ENCODE peak calls at places on chromosomes 5 and 9, in seven cellular contexts. One of them, this sample, is unnamed.

GRCh38 chr9:75149841-75150241 is 61.5 kb downstream of the OSTF1 start:
- DNase-seq in esophagus squamous epithelium: no peak
- DNase-seq in fibroblast of lung: no peak
- DNase-seq in body of pancreas: no peak
- DNase-seq in thyroid gland: no peak
- DNase-seq in neural progenitor cell: no peak
- DNase-seq in cardiac muscle cell: no peak
- DNase-seq in this sample: no peak

GRCh38 chr9:37574241-37574721 is 1.9 kb downstream of the FBXO10 start:
- DNase-seq in esophagus squamous epithelium: no peak
- DNase-seq in fibroblast of lung: peak; percentile 74
- DNase-seq in body of pancreas: no peak
- DNase-seq in thyroid gland: no peak
- DNase-seq in neural progenitor cell: peak; percentile 76
- DNase-seq in cardiac muscle cell: peak; percentile 78
- DNase-seq in this sample: no peak

GRCh38 chr9:87226896-87227295 is 270.8 kb upstream of the DAPK1 start:
- DNase-seq in esophagus squamous epithelium: no peak
- DNase-seq in fibroblast of lung: peak; percentile 16
- DNase-seq in body of pancreas: no peak
- DNase-seq in thyroid gland: no peak
- DNase-seq in neural progenitor cell: no peak
- DNase-seq in cardiac muscle cell: peak; percentile 74
- DNase-seq in this sample: no peak

GRCh38 chr5:110112355-110112754 is 422.6 kb downstream of the MAN2A1 start:
- DNase-seq in esophagus squamous epithelium: no peak
- DNase-seq in fibroblast of lung: no peak
- DNase-seq in body of pancreas: no peak
- DNase-seq in thyroid gland: no peak
- DNase-seq in neural progenitor cell: no peak
- DNase-seq in cardiac muscle cell: no peak
- DNase-seq in this sample: no peak

GRCh38 chr5:160021818-160022446 is 13.0 kb downstream of the TTC1 start:
- DNase-seq in esophagus squamous epithelium: no peak
- DNase-seq in fibroblast of lung: peak; percentile 80
- DNase-seq in body of pancreas: peak; percentile 50
- DNase-seq in thyroid gland: peak; percentile 42
- DNase-seq in neural progenitor cell: peak; percentile 70
- DNase-seq in cardiac muscle cell: peak; percentile 79
- DNase-seq in this sample: peak; percentile 56

GRCh38 chr9:136467766-136468165 is 15.1 kb downstream of the SEC16A start:
- DNase-seq in esophagus squamous epithelium: no peak
- DNase-seq in fibroblast of lung: no peak
- DNase-seq in body of pancreas: no peak
- DNase-seq in thyroid gland: no peak
- DNase-seq in neural progenitor cell: no peak
- DNase-seq in cardiac muscle cell: no peak
- DNase-seq in this sample: no peak

GRCh38 chr9:14270358-14271077 is 43.4 kb downstream of the NFIB start:
- DNase-seq in esophagus squamous epithelium: no peak
- DNase-seq in fibroblast of lung: peak; percentile 57
- DNase-seq in body of pancreas: no peak
- DNase-seq in thyroid gland: no peak
- DNase-seq in neural progenitor cell: no peak
- DNase-seq in cardiac muscle cell: peak; percentile 60
- DNase-seq in this sample: no peak

GRCh38 chr9:20689833-20690232 is 5.8 kb downstream of the FOCAD start:
- DNase-seq in esophagus squamous epithelium: no peak
- DNase-seq in fibroblast of lung: no peak
- DNase-seq in body of pancreas: no peak
- DNase-seq in thyroid gland: no peak
- DNase-seq in neural progenitor cell: no peak
- DNase-seq in cardiac muscle cell: no peak
- DNase-seq in this sample: no peak

GRCh38 chr5:174571662-174572397 is 152.6 kb upstream of the MSX2 start:
- DNase-seq in esophagus squamous epithelium: no peak
- DNase-seq in fibroblast of lung: peak; percentile 98
- DNase-seq in body of pancreas: peak; percentile 26
- DNase-seq in thyroid gland: peak; percentile 11
- DNase-seq in neural progenitor cell: peak; percentile 17
- DNase-seq in cardiac muscle cell: peak; percentile 96
- DNase-seq in this sample: peak; percentile 61

GRCh38 chr5:6831678-6832077 is 118.4 kb downstream of the TENT4A start:
- DNase-seq in esophagus squamous epithelium: no peak
- DNase-seq in fibroblast of lung: no peak
- DNase-seq in body of pancreas: peak; percentile 16
- DNase-seq in thyroid gland: no peak
- DNase-seq in neural progenitor cell: no peak
- DNase-seq in cardiac muscle cell: no peak
- DNase-seq in this sample: no peak

GRCh38 chr5:6236858-6237481 is 141.4 kb downstream of the MED10 start:
- DNase-seq in esophagus squamous epithelium: no peak
- DNase-seq in fibroblast of lung: no peak
- DNase-seq in body of pancreas: no peak
- DNase-seq in thyroid gland: no peak
- DNase-seq in neural progenitor cell: no peak
- DNase-seq in cardiac muscle cell: no peak
- DNase-seq in this sample: no peak

GRCh38 chr5:112833971-112834370 is 27.1 kb upstream of the SRP19 start:
- DNase-seq in esophagus squamous epithelium: no peak
- DNase-seq in fibroblast of lung: no peak
- DNase-seq in body of pancreas: no peak
- DNase-seq in thyroid gland: no peak
- DNase-seq in neural progenitor cell: no peak
- DNase-seq in cardiac muscle cell: no peak
- DNase-seq in this sample: no peak

GRCh38 chr5:36778336-36778735 is 98.2 kb upstream of the NIPBL start:
- DNase-seq in esophagus squamous epithelium: no peak
- DNase-seq in fibroblast of lung: no peak
- DNase-seq in body of pancreas: no peak
- DNase-seq in thyroid gland: no peak
- DNase-seq in neural progenitor cell: no peak
- DNase-seq in cardiac muscle cell: no peak
- DNase-seq in this sample: no peak

GRCh38 chr5:36777105-36777757 is 99.3 kb upstream of the NIPBL start:
- DNase-seq in esophagus squamous epithelium: no peak
- DNase-seq in fibroblast of lung: peak; percentile 38
- DNase-seq in body of pancreas: peak; percentile 50
- DNase-seq in thyroid gland: peak; percentile 53
- DNase-seq in neural progenitor cell: peak; percentile 64
- DNase-seq in cardiac muscle cell: peak; percentile 52
- DNase-seq in this sample: no peak
- TF ChIP-seq CTCF in esophagus squamous epithelium: no peak
- TF ChIP-seq CTCF in fibroblast of lung: peak; percentile 41
- TF ChIP-seq CTCF in body of pancreas: peak; percentile 57
- TF ChIP-seq CTCF in thyroid gland: peak; percentile 74
- TF ChIP-seq CTCF in neural progenitor cell: peak; percentile 53
- TF ChIP-seq CTCF in cardiac muscle cell: peak; percentile 59
- TF ChIP-seq CTCF in this sample: peak; percentile 28

GRCh38 chr5:83364322-83365299 is 106.9 kb upstream of the VCAN start:
- DNase-seq in esophagus squamous epithelium: no peak
- DNase-seq in fibroblast of lung: no peak
- DNase-seq in body of pancreas: no peak
- DNase-seq in thyroid gland: no peak
- DNase-seq in neural progenitor cell: no peak
- DNase-seq in cardiac muscle cell: no peak
- DNase-seq in this sample: no peak

GRCh38 chr5:83360573-83360972 is 111.0 kb upstream of the VCAN start:
- DNase-seq in esophagus squamous epithelium: no peak
- DNase-seq in fibroblast of lung: no peak
- DNase-seq in body of pancreas: no peak
- DNase-seq in thyroid gland: no peak
- DNase-seq in neural progenitor cell: no peak
- DNase-seq in cardiac muscle cell: no peak
- DNase-seq in this sample: no peak

GRCh38 chr5:83362526-83362925 is 109.0 kb upstream of the VCAN start:
- DNase-seq in esophagus squamous epithelium: no peak
- DNase-seq in fibroblast of lung: no peak
- DNase-seq in body of pancreas: no peak
- DNase-seq in thyroid gland: no peak
- DNase-seq in neural progenitor cell: no peak
- DNase-seq in cardiac muscle cell: no peak
- DNase-seq in this sample: no peak

GRCh38 chr5:83363876-83364275 is 107.7 kb upstream of the VCAN start:
- DNase-seq in esophagus squamous epithelium: no peak
- DNase-seq in fibroblast of lung: no peak
- DNase-seq in body of pancreas: no peak
- DNase-seq in thyroid gland: no peak
- DNase-seq in neural progenitor cell: peak; percentile 60
- DNase-seq in cardiac muscle cell: no peak
- DNase-seq in this sample: no peak

GRCh38 chr5:83363111-83363510 is 108.4 kb upstream of the VCAN start:
- DNase-seq in esophagus squamous epithelium: no peak
- DNase-seq in fibroblast of lung: no peak
- DNase-seq in body of pancreas: no peak
- DNase-seq in thyroid gland: no peak
- DNase-seq in neural progenitor cell: no peak
- DNase-seq in cardiac muscle cell: no peak
- DNase-seq in this sample: no peak
- H3K27ac ChIP-seq in esophagus squamous epithelium: no peak overlapping the region
- H3K27ac ChIP-seq in fibroblast of lung: no peak overlapping the region
- H3K27ac ChIP-seq in body of pancreas: no peak overlapping the region
- H3K27ac ChIP-seq in thyroid gland: no peak overlapping the region
- H3K27ac ChIP-seq in neural progenitor cell: peak overlapping the region; percentile 83
- H3K27ac ChIP-seq in cardiac muscle cell: no peak overlapping the region
- H3K27ac ChIP-seq in this sample: no peak overlapping the region

GRCh38 chr5:51389326-51389581 is 6.0 kb downstream of the ISL1 start:
- DNase-seq in esophagus squamous epithelium: no peak
- DNase-seq in fibroblast of lung: no peak
- DNase-seq in body of pancreas: no peak
- DNase-seq in thyroid gland: no peak
- DNase-seq in neural progenitor cell: peak; percentile 76
- DNase-seq in cardiac muscle cell: no peak
- DNase-seq in this sample: no peak
- TF ChIP-seq CTCF in esophagus squamous epithelium: no peak
- TF ChIP-seq CTCF in fibroblast of lung: no peak
- TF ChIP-seq CTCF in body of pancreas: no peak
- TF ChIP-seq CTCF in thyroid gland: no peak
- TF ChIP-seq CTCF in neural progenitor cell: peak; percentile 5
- TF ChIP-seq CTCF in cardiac muscle cell: no peak
- TF ChIP-seq CTCF in this sample: no peak

GRCh38 chr5:123811771-123812170 is 299.8 kb downstream of the CSNK1G3 start:
- DNase-seq in esophagus squamous epithelium: no peak
- DNase-seq in fibroblast of lung: no peak
- DNase-seq in body of pancreas: no peak
- DNase-seq in thyroid gland: no peak
- DNase-seq in neural progenitor cell: no peak
- DNase-seq in cardiac muscle cell: no peak
- DNase-seq in this sample: no peak

GRCh38 chr5:123809594-123810172 is 297.7 kb downstream of the CSNK1G3 start:
- DNase-seq in esophagus squamous epithelium: no peak
- DNase-seq in fibroblast of lung: no peak
- DNase-seq in body of pancreas: peak; percentile 33
- DNase-seq in thyroid gland: no peak
- DNase-seq in neural progenitor cell: no peak
- DNase-seq in cardiac muscle cell: no peak
- DNase-seq in this sample: no peak

GRCh38 chr5:123808841-123809240 is 296.9 kb downstream of the CSNK1G3 start:
- DNase-seq in esophagus squamous epithelium: no peak
- DNase-seq in fibroblast of lung: no peak
- DNase-seq in body of pancreas: no peak
- DNase-seq in thyroid gland: no peak
- DNase-seq in neural progenitor cell: no peak
- DNase-seq in cardiac muscle cell: no peak
- DNase-seq in this sample: no peak

GRCh38 chr5:123810253-123810652 is 298.3 kb downstream of the CSNK1G3 start:
- DNase-seq in esophagus squamous epithelium: no peak
- DNase-seq in fibroblast of lung: peak; percentile 41
- DNase-seq in body of pancreas: no peak
- DNase-seq in thyroid gland: peak; percentile 8
- DNase-seq in neural progenitor cell: no peak
- DNase-seq in cardiac muscle cell: no peak
- DNase-seq in this sample: peak; percentile 30

GRCh38 chr5:123810911-123811310 is 298.9 kb downstream of the CSNK1G3 start:
- DNase-seq in esophagus squamous epithelium: no peak
- DNase-seq in fibroblast of lung: no peak
- DNase-seq in body of pancreas: no peak
- DNase-seq in thyroid gland: no peak
- DNase-seq in neural progenitor cell: peak; percentile 15
- DNase-seq in cardiac muscle cell: no peak
- DNase-seq in this sample: no peak
- H3K27ac ChIP-seq in esophagus squamous epithelium: no peak overlapping the region
- H3K27ac ChIP-seq in fibroblast of lung: no peak overlapping the region
- H3K27ac ChIP-seq in body of pancreas: no peak overlapping the region
- H3K27ac ChIP-seq in thyroid gland: peak overlapping the region; percentile 71
- H3K27ac ChIP-seq in neural progenitor cell: no peak overlapping the region
- H3K27ac ChIP-seq in cardiac muscle cell: peak overlapping the region; percentile 91
- H3K27ac ChIP-seq in this sample: no peak overlapping the region

GRCh38 chr9:26078706-26079105 is 400.5 kb upstream of the TUSC1 start:
- DNase-seq in esophagus squamous epithelium: no peak
- DNase-seq in fibroblast of lung: no peak
- DNase-seq in body of pancreas: no peak
- DNase-seq in thyroid gland: no peak
- DNase-seq in neural progenitor cell: no peak
- DNase-seq in cardiac muscle cell: no peak
- DNase-seq in this sample: no peak

GRCh38 chr9:26081847-26082246 is 403.6 kb upstream of the TUSC1 start:
- DNase-seq in esophagus squamous epithelium: no peak
- DNase-seq in fibroblast of lung: no peak
- DNase-seq in body of pancreas: no peak
- DNase-seq in thyroid gland: no peak
- DNase-seq in neural progenitor cell: no peak
- DNase-seq in cardiac muscle cell: no peak
- DNase-seq in this sample: no peak

DNA sequence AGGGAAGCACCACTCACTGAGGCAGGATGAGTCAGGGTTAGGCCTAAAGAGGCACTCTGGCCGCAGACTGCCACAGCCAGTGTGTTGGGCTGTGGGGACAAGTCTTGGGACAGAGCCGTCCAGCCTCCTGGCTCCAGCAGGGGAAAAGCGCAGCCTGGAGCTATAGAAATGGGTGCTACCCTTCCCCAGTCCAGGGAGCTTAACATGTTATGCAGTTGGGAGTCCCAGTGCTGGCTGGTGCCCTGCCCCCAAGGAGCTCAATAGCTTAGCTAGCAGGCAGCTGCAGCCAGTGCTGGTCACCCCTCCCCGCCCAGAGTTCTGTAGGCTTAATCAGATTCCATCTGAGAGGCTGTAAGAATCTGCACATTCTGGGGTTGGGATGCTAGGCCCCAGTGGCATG is 399.6 kb upstream of the TUSC1 start:
- DNase-seq in esophagus squamous epithelium: no peak
- DNase-seq in fibroblast of lung: no peak
- DNase-seq in body of pancreas: no peak
- DNase-seq in thyroid gland: no peak
- DNase-seq in neural progenitor cell: peak; percentile 38
- DNase-seq in cardiac muscle cell: no peak
- DNase-seq in this sample: no peak
- TF ChIP-seq CTCF in esophagus squamous epithelium: no peak
- TF ChIP-seq CTCF in fibroblast of lung: no peak
- TF ChIP-seq CTCF in body of pancreas: no peak
- TF ChIP-seq CTCF in thyroid gland: no peak
- TF ChIP-seq CTCF in neural progenitor cell: no peak
- TF ChIP-seq CTCF in cardiac muscle cell: no peak
- TF ChIP-seq CTCF in this sample: no peak

This sample was measured in heart left ventricle.